ENCODE peak calls at places on chromosomes 2 and 18, in nine cellular contexts. One of them, this sample, is unnamed.

GRCh38 chr2:142687509-142687908 is 190.0 kb upstream of the KYNU start:
- DNase-seq in AG10803: no peak
- DNase-seq in astrocyte of the cerebellum: no peak
- DNase-seq in foreskin fibroblast: no peak
- DNase-seq in IMR-90: no peak
- DNase-seq in spleen: no peak
- DNase-seq in fibroblast of mammary gland: no peak
- DNase-seq in A549: no peak
- DNase-seq in body of pancreas: no peak
- DNase-seq in this sample: no peak

GRCh38 chr2:226618875-226619605 is 180.6 kb downstream of the IRS1 start:
- DNase-seq in A549: no peak
- DNase-seq in foreskin fibroblast: peak
- DNase-seq in astrocyte of the cerebellum: no peak
- DNase-seq in fibroblast of mammary gland: peak
- DNase-seq in spleen: no peak
- DNase-seq in body of pancreas: no peak
- DNase-seq in IMR-90: peak
- DNase-seq in AG10803: peak
- DNase-seq in this sample: no peak

GRCh38 chr2:12202702-12203101 is 456.3 kb downstream of the LPIN1 start:
- DNase-seq in astrocyte of the cerebellum: no peak
- DNase-seq in foreskin fibroblast: no peak
- DNase-seq in AG10803: peak
- DNase-seq in IMR-90: peak
- DNase-seq in spleen: no peak
- DNase-seq in fibroblast of mammary gland: peak
- DNase-seq in A549: no peak
- DNase-seq in body of pancreas: no peak
- DNase-seq in this sample: peak

GRCh38 chr18:56872140-56872539 is 221.0 kb downstream of the WDR7 start:
- DNase-seq in foreskin fibroblast: no peak
- DNase-seq in fibroblast of mammary gland: no peak
- DNase-seq in spleen: no peak
- DNase-seq in A549: no peak
- DNase-seq in body of pancreas: no peak
- DNase-seq in astrocyte of the cerebellum: no peak
- DNase-seq in IMR-90: no peak
- DNase-seq in AG10803: no peak
- DNase-seq in this sample: no peak

GRCh38 chr2:216974321-216975302 is 114.7 kb upstream of the TNP1 start:
- DNase-seq in astrocyte of the cerebellum: no peak
- DNase-seq in body of pancreas: no peak
- DNase-seq in foreskin fibroblast: no peak
- DNase-seq in spleen: no peak
- DNase-seq in IMR-90: no peak
- DNase-seq in A549: no peak
- DNase-seq in AG10803: no peak
- DNase-seq in fibroblast of mammary gland: no peak
- DNase-seq in this sample: no peak

GRCh38 chr2:26284132-26284531 is 39.4 kb downstream of the HADHB start:
- DNase-seq in astrocyte of the cerebellum: no peak
- DNase-seq in AG10803: peak
- DNase-seq in IMR-90: peak
- DNase-seq in A549: no peak
- DNase-seq in spleen: no peak
- DNase-seq in body of pancreas: no peak
- DNase-seq in foreskin fibroblast: no peak
- DNase-seq in fibroblast of mammary gland: no peak
- DNase-seq in this sample: no peak

GRCh38 chr2:203623104-203623503 is 83.3 kb upstream of the CD28 start:
- DNase-seq in spleen: no peak
- DNase-seq in fibroblast of mammary gland: peak
- DNase-seq in A549: peak
- DNase-seq in foreskin fibroblast: peak
- DNase-seq in astrocyte of the cerebellum: peak
- DNase-seq in body of pancreas: no peak
- DNase-seq in IMR-90: peak
- DNase-seq in AG10803: peak
- DNase-seq in this sample: peak

GRCh38 chr2:176188969-176189665 is 649 bp downstream of the HOXD1 start:
- DNase-seq in body of pancreas: peak
- DNase-seq in A549: no peak
- DNase-seq in foreskin fibroblast: no peak
- DNase-seq in IMR-90: no peak
- DNase-seq in fibroblast of mammary gland: no peak
- DNase-seq in spleen: no peak
- DNase-seq in AG10803: no peak
- DNase-seq in astrocyte of the cerebellum: no peak
- DNase-seq in this sample: no peak

GRCh38 chr2:52884971-52885370 is 882.6 kb upstream of the CHAC2 start:
- DNase-seq in astrocyte of the cerebellum: no peak
- DNase-seq in spleen: no peak
- DNase-seq in AG10803: no peak
- DNase-seq in foreskin fibroblast: no peak
- DNase-seq in A549: no peak
- DNase-seq in fibroblast of mammary gland: no peak
- DNase-seq in IMR-90: no peak
- DNase-seq in body of pancreas: no peak
- DNase-seq in this sample: peak

GRCh38 chr2:67895171-67895941 is 167.4 kb downstream of the C1D start:
- DNase-seq in body of pancreas: no peak
- DNase-seq in foreskin fibroblast: no peak
- DNase-seq in A549: no peak
- DNase-seq in AG10803: no peak
- DNase-seq in IMR-90: no peak
- DNase-seq in spleen: no peak
- DNase-seq in astrocyte of the cerebellum: no peak
- DNase-seq in fibroblast of mammary gland: peak
- DNase-seq in this sample: no peak

GRCh38 chr2:37315364-37315763 is 9.3 kb downstream of the PRKD3 start:
- DNase-seq in fibroblast of mammary gland: no peak
- DNase-seq in astrocyte of the cerebellum: no peak
- DNase-seq in IMR-90: no peak
- DNase-seq in AG10803: no peak
- DNase-seq in A549: no peak
- DNase-seq in body of pancreas: no peak
- DNase-seq in spleen: no peak
- DNase-seq in foreskin fibroblast: no peak
- DNase-seq in this sample: no peak

GRCh38 chr2:37319754-37320609 is 4.7 kb downstream of the PRKD3 start:
- DNase-seq in AG10803: no peak
- DNase-seq in fibroblast of mammary gland: no peak
- DNase-seq in A549: no peak
- DNase-seq in astrocyte of the cerebellum: no peak
- DNase-seq in foreskin fibroblast: no peak
- DNase-seq in body of pancreas: no peak
- DNase-seq in spleen: no peak
- DNase-seq in IMR-90: no peak
- DNase-seq in this sample: no peak

GRCh38 chr2:37316181-37316580 is 8.5 kb downstream of the PRKD3 start:
- DNase-seq in A549: no peak
- DNase-seq in body of pancreas: no peak
- DNase-seq in foreskin fibroblast: no peak
- DNase-seq in astrocyte of the cerebellum: no peak
- DNase-seq in fibroblast of mammary gland: no peak
- DNase-seq in IMR-90: no peak
- DNase-seq in spleen: no peak
- DNase-seq in AG10803: no peak
- DNase-seq in this sample: no peak

GRCh38 chr2:37318401-37318800 is 6.2 kb downstream of the PRKD3 start:
- DNase-seq in foreskin fibroblast: peak
- DNase-seq in spleen: no peak
- DNase-seq in body of pancreas: no peak
- DNase-seq in fibroblast of mammary gland: peak
- DNase-seq in AG10803: peak
- DNase-seq in astrocyte of the cerebellum: no peak
- DNase-seq in A549: no peak
- DNase-seq in IMR-90: peak
- DNase-seq in this sample: peak

DNA sequence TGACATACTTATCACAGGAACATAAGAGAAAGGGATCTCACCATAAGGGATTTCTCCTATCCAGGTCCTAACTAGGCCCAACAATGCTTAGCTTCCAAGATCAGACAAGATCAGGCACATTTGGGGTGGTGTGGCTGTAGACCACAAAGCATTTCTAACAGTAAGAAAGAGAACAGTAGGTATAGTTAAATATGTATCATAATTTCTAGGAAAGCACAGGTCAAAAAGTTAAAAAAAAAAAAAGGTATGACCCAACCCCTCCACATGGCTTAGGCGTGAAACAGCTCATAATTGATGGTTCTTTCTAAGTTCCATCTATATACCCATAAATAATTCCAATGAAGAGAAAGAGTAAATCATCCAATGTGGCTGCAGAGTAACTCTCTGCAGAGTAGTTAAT is 6.9 kb downstream of the PRKD3 start:
- DNase-seq in spleen: no peak
- DNase-seq in body of pancreas: no peak
- DNase-seq in IMR-90: no peak
- DNase-seq in A549: no peak
- DNase-seq in astrocyte of the cerebellum: no peak
- DNase-seq in foreskin fibroblast: no peak
- DNase-seq in fibroblast of mammary gland: no peak
- DNase-seq in AG10803: no peak
- DNase-seq in this sample: no peak
- H3K4me3 ChIP-seq in spleen: no peak
- H3K4me3 ChIP-seq in body of pancreas: no peak
- H3K4me3 ChIP-seq in IMR-90: no peak
- H3K4me3 ChIP-seq in A549: no peak
- H3K4me3 ChIP-seq in astrocyte of the cerebellum: no peak
- H3K4me3 ChIP-seq in foreskin fibroblast: no peak
- H3K4me3 ChIP-seq in fibroblast of mammary gland: no peak
- H3K4me3 ChIP-seq in AG10803: no peak
- H3K4me3 ChIP-seq in this sample: no peak

DNA sequence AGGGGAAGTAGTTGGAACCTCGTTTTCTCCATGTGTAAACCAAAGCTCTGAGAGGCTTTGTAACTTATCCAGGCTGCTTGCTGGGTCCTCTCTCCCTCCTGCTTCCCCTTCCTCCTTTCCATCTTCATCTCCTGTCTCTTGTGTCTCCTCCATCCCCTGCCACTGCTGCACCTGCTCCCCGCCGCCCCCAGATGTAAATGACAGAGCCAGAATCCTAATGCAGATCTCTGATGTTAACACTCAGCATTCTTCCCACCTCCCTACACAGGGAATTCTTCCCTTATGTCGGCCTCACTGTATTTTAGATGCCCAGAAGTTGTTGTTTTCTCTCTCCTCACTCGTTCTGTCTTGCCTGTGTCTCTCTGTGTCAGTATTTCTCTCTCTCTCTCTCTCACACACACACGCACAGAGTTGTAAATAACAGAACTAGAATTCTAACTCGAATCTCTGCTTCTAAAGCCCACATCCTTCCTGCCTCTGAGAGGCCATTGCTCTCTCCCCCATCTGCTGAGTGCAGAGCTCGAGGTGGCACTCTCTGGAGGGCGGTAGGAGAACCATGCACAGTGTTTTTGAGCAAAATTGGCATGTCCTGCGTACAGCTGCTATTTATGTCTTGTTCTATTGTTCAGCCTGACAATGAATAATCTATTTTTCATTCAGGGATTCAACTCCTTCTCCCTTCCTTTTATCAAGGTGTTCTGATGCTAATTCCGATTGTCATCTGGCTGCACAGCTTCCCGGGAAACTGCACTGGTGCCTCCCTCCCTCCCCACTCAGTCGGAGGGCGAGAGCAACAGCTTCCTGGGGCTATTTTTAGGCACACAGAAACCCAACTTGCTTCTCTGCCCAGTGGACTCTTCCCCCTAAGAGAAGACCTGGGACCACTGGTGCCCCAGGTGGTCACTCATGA is 219.9 kb downstream of the SH3RF3 start:
- DNase-seq in foreskin fibroblast: no peak
- DNase-seq in spleen: no peak
- DNase-seq in AG10803: no peak
- DNase-seq in astrocyte of the cerebellum: no peak
- DNase-seq in body of pancreas: no peak
- DNase-seq in A549: no peak
- DNase-seq in fibroblast of mammary gland: no peak
- DNase-seq in IMR-90: no peak
- DNase-seq in this sample: no peak
- H3K4me3 ChIP-seq in foreskin fibroblast: no peak
- H3K4me3 ChIP-seq in spleen: no peak
- H3K4me3 ChIP-seq in AG10803: no peak
- H3K4me3 ChIP-seq in astrocyte of the cerebellum: no peak
- H3K4me3 ChIP-seq in body of pancreas: no peak
- H3K4me3 ChIP-seq in A549: no peak
- H3K4me3 ChIP-seq in fibroblast of mammary gland: no peak
- H3K4me3 ChIP-seq in IMR-90: no peak
- H3K4me3 ChIP-seq in this sample: no peak

DNA sequence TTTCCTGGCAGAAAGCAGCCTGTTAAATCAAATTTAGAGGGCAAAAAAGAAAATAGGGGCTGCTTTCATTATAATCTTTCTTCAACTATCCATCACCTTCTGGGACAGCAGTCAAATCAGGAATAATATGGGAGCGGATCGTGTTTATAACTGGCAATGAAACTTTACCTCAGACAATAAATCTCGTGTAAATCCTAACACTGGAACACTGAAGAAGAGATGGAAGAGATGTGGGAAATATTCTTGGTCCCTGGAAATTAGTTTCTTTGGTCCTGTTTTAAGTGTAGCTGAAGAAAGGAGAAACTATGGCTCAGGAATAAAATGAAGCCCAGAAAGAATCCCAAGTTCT is 77.6 kb upstream of the SERTAD2 start:
- DNase-seq in A549: no peak
- DNase-seq in IMR-90: no peak
- DNase-seq in body of pancreas: no peak
- DNase-seq in AG10803: no peak
- DNase-seq in astrocyte of the cerebellum: no peak
- DNase-seq in spleen: no peak
- DNase-seq in foreskin fibroblast: no peak
- DNase-seq in fibroblast of mammary gland: no peak
- DNase-seq in this sample: no peak
- H3K4me3 ChIP-seq in A549: no peak
- H3K4me3 ChIP-seq in IMR-90: no peak
- H3K4me3 ChIP-seq in body of pancreas: no peak
- H3K4me3 ChIP-seq in AG10803: peak
- H3K4me3 ChIP-seq in astrocyte of the cerebellum: no peak
- H3K4me3 ChIP-seq in spleen: peak
- H3K4me3 ChIP-seq in foreskin fibroblast: peak
- H3K4me3 ChIP-seq in fibroblast of mammary gland: no peak
- H3K4me3 ChIP-seq in this sample: no peak

DNA sequence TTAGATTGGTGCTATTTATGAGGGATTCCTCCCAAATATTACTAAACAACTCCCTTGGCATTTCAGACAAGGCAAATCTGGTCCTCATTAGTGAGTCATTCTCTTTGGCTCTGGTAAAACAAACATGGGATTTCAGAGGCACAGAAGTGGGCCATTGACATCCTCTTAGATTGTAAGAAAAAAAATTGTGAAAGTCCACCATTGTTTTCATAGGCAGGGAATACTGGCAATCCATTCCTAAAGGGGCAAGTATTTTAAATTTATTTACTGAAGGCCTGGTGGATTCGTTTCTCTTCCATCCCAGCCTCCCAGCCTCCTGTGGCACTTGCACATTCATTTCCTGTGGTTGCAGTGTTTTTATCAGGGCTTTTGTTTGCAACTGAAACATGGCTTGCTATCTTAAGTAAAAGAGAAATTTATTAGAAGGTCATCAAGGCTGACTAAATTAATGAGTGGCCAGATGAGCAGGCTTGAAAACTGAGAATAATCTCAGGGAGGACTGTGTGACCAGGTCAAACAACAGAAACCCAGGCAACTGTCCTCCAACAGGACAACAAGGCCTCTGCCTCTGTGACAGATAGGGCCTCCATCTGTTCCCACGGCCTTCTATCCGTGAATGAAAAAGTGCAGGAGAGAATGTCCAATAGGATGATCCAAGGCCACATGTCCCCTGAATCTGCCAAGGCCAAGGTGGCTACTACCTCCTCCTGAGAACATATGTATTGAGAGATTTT is 23.1 kb upstream of the TNFAIP6 start:
- DNase-seq in fibroblast of mammary gland: peak
- DNase-seq in body of pancreas: no peak
- DNase-seq in foreskin fibroblast: peak
- DNase-seq in A549: peak
- DNase-seq in spleen: no peak
- DNase-seq in AG10803: peak
- DNase-seq in IMR-90: peak
- DNase-seq in astrocyte of the cerebellum: peak
- DNase-seq in this sample: peak
- H3K4me3 ChIP-seq in fibroblast of mammary gland: no peak
- H3K4me3 ChIP-seq in body of pancreas: no peak
- H3K4me3 ChIP-seq in foreskin fibroblast: no peak
- H3K4me3 ChIP-seq in A549: no peak
- H3K4me3 ChIP-seq in spleen: no peak
- H3K4me3 ChIP-seq in AG10803: no peak
- H3K4me3 ChIP-seq in IMR-90: no peak
- H3K4me3 ChIP-seq in astrocyte of the cerebellum: no peak
- H3K4me3 ChIP-seq in this sample: no peak

This sample was measured in skeletal muscle cell.